ENCODE peak calls at places on chromosome 4, in eight cellular contexts. One of them, this sample, is unnamed.

GRCh38 chr4:20430555-20430954 is 178.8 kb downstream of the SLIT2 start:
- DNase-seq in amniotic stem cell: no peak
- DNase-seq in astrocyte of the spinal cord: peak
- DNase-seq in anterior cingulate cortex: no peak
- DNase-seq in retina: no peak
- DNase-seq in GM03348: peak
- DNase-seq in iris pigment epithelial cell: peak
- DNase-seq in KG1: no peak
- DNase-seq in this sample: no peak

GRCh38 chr4:8710416-8710815 is 117.9 kb downstream of the CPZ start:
- DNase-seq in GM03348: no peak
- DNase-seq in retina: no peak
- DNase-seq in anterior cingulate cortex: no peak
- DNase-seq in astrocyte of the spinal cord: no peak
- DNase-seq in KG1: no peak
- DNase-seq in amniotic stem cell: no peak
- DNase-seq in iris pigment epithelial cell: no peak
- DNase-seq in this sample: no peak

GRCh38 chr4:177251237-177251636 is 58.4 kb upstream of the NEIL3 start:
- DNase-seq in retina: no peak
- DNase-seq in anterior cingulate cortex: no peak
- DNase-seq in astrocyte of the spinal cord: no peak
- DNase-seq in GM03348: no peak
- DNase-seq in iris pigment epithelial cell: no peak
- DNase-seq in KG1: no peak
- DNase-seq in amniotic stem cell: no peak
- DNase-seq in this sample: no peak

GRCh38 chr4:40948017-40948416 is 198.3 kb downstream of the NSUN7 start:
- DNase-seq in iris pigment epithelial cell: no peak
- DNase-seq in anterior cingulate cortex: no peak
- DNase-seq in KG1: no peak
- DNase-seq in GM03348: no peak
- DNase-seq in retina: no peak
- DNase-seq in amniotic stem cell: no peak
- DNase-seq in astrocyte of the spinal cord: no peak
- DNase-seq in this sample: no peak

GRCh38 chr4:170139764-170140163 is 50.0 kb upstream of the AADAT start:
- DNase-seq in KG1: no peak
- DNase-seq in anterior cingulate cortex: no peak
- DNase-seq in iris pigment epithelial cell: peak
- DNase-seq in amniotic stem cell: no peak
- DNase-seq in GM03348: peak
- DNase-seq in retina: no peak
- DNase-seq in astrocyte of the spinal cord: peak
- DNase-seq in this sample: no peak

GRCh38 chr4:184475096-184475461 is 729 bp upstream of the IRF2 start:
- DNase-seq in KG1: no peak
- DNase-seq in retina: no peak
- DNase-seq in GM03348: peak
- DNase-seq in anterior cingulate cortex: no peak
- DNase-seq in amniotic stem cell: peak
- DNase-seq in astrocyte of the spinal cord: no peak
- DNase-seq in iris pigment epithelial cell: peak
- DNase-seq in this sample: peak

GRCh38 chr4:138308421-138308820 is 66.3 kb upstream of the SLC7A11 start:
- DNase-seq in GM03348: peak
- DNase-seq in anterior cingulate cortex: no peak
- DNase-seq in iris pigment epithelial cell: peak
- DNase-seq in astrocyte of the spinal cord: peak
- DNase-seq in amniotic stem cell: peak
- DNase-seq in KG1: no peak
- DNase-seq in retina: no peak
- DNase-seq in this sample: peak

GRCh38 chr4:47930971-47931804 is 16.8 kb upstream of the NFXL1 start:
- DNase-seq in astrocyte of the spinal cord: peak
- DNase-seq in iris pigment epithelial cell: peak
- DNase-seq in KG1: no peak
- DNase-seq in retina: no peak
- DNase-seq in anterior cingulate cortex: no peak
- DNase-seq in GM03348: peak
- DNase-seq in amniotic stem cell: no peak
- DNase-seq in this sample: no peak

GRCh38 chr4:57100979-57101629 is 9.1 kb downstream of the IGFBP7 start:
- DNase-seq in iris pigment epithelial cell: no peak
- DNase-seq in retina: no peak
- DNase-seq in anterior cingulate cortex: no peak
- DNase-seq in KG1: no peak
- DNase-seq in astrocyte of the spinal cord: peak
- DNase-seq in GM03348: no peak
- DNase-seq in amniotic stem cell: no peak
- DNase-seq in this sample: no peak

GRCh38 chr4:6749340-6750171 is 33.0 kb upstream of the KIAA0232 start:
- DNase-seq in iris pigment epithelial cell: no peak
- DNase-seq in amniotic stem cell: no peak
- DNase-seq in GM03348: peak
- DNase-seq in anterior cingulate cortex: no peak
- DNase-seq in astrocyte of the spinal cord: peak
- DNase-seq in retina: peak
- DNase-seq in KG1: no peak
- DNase-seq in this sample: peak

GRCh38 chr4:40763228-40763716 is 13.5 kb downstream of the NSUN7 start:
- DNase-seq in anterior cingulate cortex: no peak
- DNase-seq in retina: no peak
- DNase-seq in KG1: no peak
- DNase-seq in astrocyte of the spinal cord: peak
- DNase-seq in GM03348: peak
- DNase-seq in amniotic stem cell: no peak
- DNase-seq in iris pigment epithelial cell: peak
- DNase-seq in this sample: no peak

GRCh38 chr4:117420966-117421365 is 335.6 kb upstream of the TRAM1L1 start:
- DNase-seq in anterior cingulate cortex: no peak
- DNase-seq in iris pigment epithelial cell: no peak
- DNase-seq in amniotic stem cell: no peak
- DNase-seq in GM03348: no peak
- DNase-seq in astrocyte of the spinal cord: no peak
- DNase-seq in KG1: no peak
- DNase-seq in retina: no peak
- DNase-seq in this sample: no peak

GRCh38 chr4:108094131-108094530 is 74.6 kb downstream of the LEF1 start:
- DNase-seq in anterior cingulate cortex: no peak
- DNase-seq in amniotic stem cell: no peak
- DNase-seq in retina: no peak
- DNase-seq in astrocyte of the spinal cord: no peak
- DNase-seq in iris pigment epithelial cell: no peak
- DNase-seq in KG1: no peak
- DNase-seq in GM03348: no peak
- DNase-seq in this sample: no peak

GRCh38 chr4:150140774-150141400 is 62.6 kb downstream of the DCLK2 start:
- DNase-seq in GM03348: peak
- DNase-seq in retina: no peak
- DNase-seq in KG1: no peak
- DNase-seq in astrocyte of the spinal cord: peak
- DNase-seq in anterior cingulate cortex: no peak
- DNase-seq in iris pigment epithelial cell: peak
- DNase-seq in amniotic stem cell: peak
- DNase-seq in this sample: no peak

GRCh38 chr4:16897351-16897750 is 1.1 kb downstream of the LDB2 start:
- DNase-seq in amniotic stem cell: no peak
- DNase-seq in GM03348: no peak
- DNase-seq in iris pigment epithelial cell: peak
- DNase-seq in KG1: no peak
- DNase-seq in retina: peak
- DNase-seq in astrocyte of the spinal cord: peak
- DNase-seq in anterior cingulate cortex: no peak
- DNase-seq in this sample: no peak

GRCh38 chr4:5040839-5041238 is 10.4 kb upstream of the STK32B start:
- DNase-seq in anterior cingulate cortex: no peak
- DNase-seq in astrocyte of the spinal cord: no peak
- DNase-seq in KG1: no peak
- DNase-seq in amniotic stem cell: no peak
- DNase-seq in GM03348: no peak
- DNase-seq in retina: no peak
- DNase-seq in iris pigment epithelial cell: no peak
- DNase-seq in this sample: no peak

GRCh38 chr4:1192493-1193205 is 20.3 kb upstream of the SPON2 start:
- DNase-seq in iris pigment epithelial cell: peak
- DNase-seq in retina: no peak
- DNase-seq in astrocyte of the spinal cord: no peak
- DNase-seq in amniotic stem cell: no peak
- DNase-seq in GM03348: no peak
- DNase-seq in anterior cingulate cortex: no peak
- DNase-seq in KG1: no peak
- DNase-seq in this sample: peak

GRCh38 chr4:170741856-170742255 is 652.1 kb upstream of the AADAT start:
- DNase-seq in KG1: no peak
- DNase-seq in retina: no peak
- DNase-seq in iris pigment epithelial cell: peak
- DNase-seq in astrocyte of the spinal cord: no peak
- DNase-seq in GM03348: no peak
- DNase-seq in amniotic stem cell: no peak
- DNase-seq in anterior cingulate cortex: no peak
- DNase-seq in this sample: no peak

GRCh38 chr4:180330521-180330920 is 1912.7 kb upstream of the TENM3 start:
- DNase-seq in astrocyte of the spinal cord: no peak
- DNase-seq in iris pigment epithelial cell: peak
- DNase-seq in anterior cingulate cortex: no peak
- DNase-seq in GM03348: no peak
- DNase-seq in amniotic stem cell: no peak
- DNase-seq in retina: no peak
- DNase-seq in KG1: no peak
- DNase-seq in this sample: no peak

GRCh38 chr4:76256032-76256431 is 4.5 kb downstream of the FAM47E start:
- DNase-seq in iris pigment epithelial cell: no peak
- DNase-seq in retina: no peak
- DNase-seq in KG1: no peak
- DNase-seq in anterior cingulate cortex: no peak
- DNase-seq in astrocyte of the spinal cord: no peak
- DNase-seq in GM03348: no peak
- DNase-seq in amniotic stem cell: no peak
- DNase-seq in this sample: no peak

GRCh38 chr4:20992002-20992401 is 291.7 kb downstream of the PACRGL start:
- DNase-seq in KG1: no peak
- DNase-seq in GM03348: no peak
- DNase-seq in iris pigment epithelial cell: peak
- DNase-seq in anterior cingulate cortex: no peak
- DNase-seq in amniotic stem cell: no peak
- DNase-seq in retina: no peak
- DNase-seq in astrocyte of the spinal cord: no peak
- DNase-seq in this sample: no peak

GRCh38 chr4:119068529-119068962 is 67.1 kb upstream of the MYOZ2 start:
- DNase-seq in anterior cingulate cortex: no peak
- DNase-seq in iris pigment epithelial cell: peak
- DNase-seq in retina: no peak
- DNase-seq in astrocyte of the spinal cord: no peak
- DNase-seq in KG1: no peak
- DNase-seq in amniotic stem cell: no peak
- DNase-seq in GM03348: no peak
- DNase-seq in this sample: no peak

GRCh38 chr4:68490826-68491457 is 43.7 kb downstream of the TMPRSS11E start:
- DNase-seq in GM03348: no peak
- DNase-seq in KG1: no peak
- DNase-seq in iris pigment epithelial cell: peak
- DNase-seq in retina: no peak
- DNase-seq in anterior cingulate cortex: no peak
- DNase-seq in amniotic stem cell: no peak
- DNase-seq in astrocyte of the spinal cord: peak
- DNase-seq in this sample: no peak

GRCh38 chr4:98094118-98094517 is 49.2 kb downstream of the STPG2 start:
- DNase-seq in iris pigment epithelial cell: no peak
- DNase-seq in GM03348: no peak
- DNase-seq in amniotic stem cell: no peak
- DNase-seq in astrocyte of the spinal cord: no peak
- DNase-seq in KG1: no peak
- DNase-seq in anterior cingulate cortex: no peak
- DNase-seq in retina: no peak
- DNase-seq in this sample: no peak

GRCh38 chr4:82372874-82373815 is 646 bp downstream of the HNRNPD start:
- DNase-seq in KG1: peak
- DNase-seq in retina: peak
- DNase-seq in amniotic stem cell: peak
- DNase-seq in GM03348: peak
- DNase-seq in anterior cingulate cortex: peak
- DNase-seq in iris pigment epithelial cell: peak
- DNase-seq in astrocyte of the spinal cord: peak
- DNase-seq in this sample: peak

GRCh38 chr4:82797048-82797590 is 1.5 kb downstream of the SCD5 start:
- DNase-seq in astrocyte of the spinal cord: peak
- DNase-seq in GM03348: no peak
- DNase-seq in retina: no peak
- DNase-seq in iris pigment epithelial cell: no peak
- DNase-seq in anterior cingulate cortex: peak
- DNase-seq in amniotic stem cell: no peak
- DNase-seq in KG1: no peak
- DNase-seq in this sample: no peak

GRCh38 chr4:40478215-40478614 is 143.1 kb downstream of the CHRNA9 start:
- DNase-seq in KG1: no peak
- DNase-seq in amniotic stem cell: no peak
- DNase-seq in astrocyte of the spinal cord: no peak
- DNase-seq in anterior cingulate cortex: no peak
- DNase-seq in retina: no peak
- DNase-seq in GM03348: no peak
- DNase-seq in iris pigment epithelial cell: no peak
- DNase-seq in this sample: no peak

GRCh38 chr4:183588169-183588675 is 70.8 kb downstream of the RWDD4 start:
- DNase-seq in amniotic stem cell: no peak
- DNase-seq in KG1: no peak
- DNase-seq in anterior cingulate cortex: no peak
- DNase-seq in astrocyte of the spinal cord: no peak
- DNase-seq in GM03348: peak
- DNase-seq in iris pigment epithelial cell: peak
- DNase-seq in retina: no peak
- DNase-seq in this sample: no peak

GRCh38 chr4:1504786-1505500 is 98.7 kb upstream of the NKX1-1 start:
- DNase-seq in iris pigment epithelial cell: no peak
- DNase-seq in retina: no peak
- DNase-seq in amniotic stem cell: no peak
- DNase-seq in anterior cingulate cortex: no peak
- DNase-seq in KG1: no peak
- DNase-seq in GM03348: no peak
- DNase-seq in astrocyte of the spinal cord: no peak
- DNase-seq in this sample: no peak

GRCh38 chr4:153153339-153153851 is 50.8 kb upstream of the TRIM2 start:
- DNase-seq in anterior cingulate cortex: no peak
- DNase-seq in astrocyte of the spinal cord: peak
- DNase-seq in iris pigment epithelial cell: peak
- DNase-seq in KG1: no peak
- DNase-seq in amniotic stem cell: no peak
- DNase-seq in GM03348: peak
- DNase-seq in retina: peak
- DNase-seq in this sample: peak

GRCh38 chr4:4859799-4860380 is 425 bp downstream of the MSX1 start:
- DNase-seq in anterior cingulate cortex: no peak
- DNase-seq in GM03348: no peak
- DNase-seq in retina: peak
- DNase-seq in amniotic stem cell: no peak
- DNase-seq in astrocyte of the spinal cord: no peak
- DNase-seq in KG1: no peak
- DNase-seq in iris pigment epithelial cell: no peak
- DNase-seq in this sample: peak

GRCh38 chr4:95732061-95732460 is 107.8 kb upstream of the PDHA2 start:
- DNase-seq in GM03348: no peak
- DNase-seq in anterior cingulate cortex: no peak
- DNase-seq in retina: no peak
- DNase-seq in iris pigment epithelial cell: peak
- DNase-seq in astrocyte of the spinal cord: peak
- DNase-seq in amniotic stem cell: no peak
- DNase-seq in KG1: no peak
- DNase-seq in this sample: no peak

GRCh38 chr4:20773144-20773997 is 73.1 kb downstream of the PACRGL start:
- DNase-seq in astrocyte of the spinal cord: peak
- DNase-seq in iris pigment epithelial cell: peak
- DNase-seq in retina: peak
- DNase-seq in amniotic stem cell: peak
- DNase-seq in anterior cingulate cortex: peak
- DNase-seq in GM03348: peak
- DNase-seq in KG1: peak
- DNase-seq in this sample: peak

GRCh38 chr4:87978656-87979055 is 3.1 kb downstream of the SPP1 start:
- DNase-seq in retina: no peak
- DNase-seq in anterior cingulate cortex: no peak
- DNase-seq in astrocyte of the spinal cord: peak
- DNase-seq in GM03348: peak
- DNase-seq in KG1: no peak
- DNase-seq in iris pigment epithelial cell: peak
- DNase-seq in amniotic stem cell: no peak
- DNase-seq in this sample: no peak